ENCODE peak calls at places on chromosomes 4 and X, in eight cellular contexts. One of them, this sample, is unnamed.

GRCh38 chrX:9189286-9189685 is 155.4 kb upstream of the FAM9B start:
- DNase-seq in foreskin fibroblast: no peak
- DNase-seq in body of pancreas: no peak
- DNase-seq in mammary epithelial cell: no peak
- DNase-seq in ovary: no peak
- DNase-seq in astrocyte of the cerebellum: no peak
- DNase-seq in epithelial cell of esophagus: no peak
- DNase-seq in NB4: no peak
- DNase-seq in this sample: no peak

GRCh38 chr4:134727696-134728095 is 526.1 kb upstream of the PABPC4L start:
- DNase-seq in foreskin fibroblast: no peak
- DNase-seq in body of pancreas: no peak
- DNase-seq in mammary epithelial cell: no peak
- DNase-seq in ovary: no peak
- DNase-seq in astrocyte of the cerebellum: no peak
- DNase-seq in epithelial cell of esophagus: no peak
- DNase-seq in NB4: no peak
- DNase-seq in this sample: no peak

GRCh38 chrX:7270018-7270417 is 122.1 kb upstream of the PUDP start:
- DNase-seq in foreskin fibroblast: peak
- DNase-seq in body of pancreas: no peak
- DNase-seq in mammary epithelial cell: no peak
- DNase-seq in ovary: no peak
- DNase-seq in astrocyte of the cerebellum: no peak
- DNase-seq in epithelial cell of esophagus: peak
- DNase-seq in NB4: peak
- DNase-seq in this sample: no peak

GRCh38 chr4:152805818-152806217 is 26.1 kb downstream of the ARFIP1 start:
- DNase-seq in foreskin fibroblast: no peak
- DNase-seq in body of pancreas: no peak
- DNase-seq in mammary epithelial cell: no peak
- DNase-seq in ovary: no peak
- DNase-seq in astrocyte of the cerebellum: no peak
- DNase-seq in epithelial cell of esophagus: peak
- DNase-seq in NB4: no peak
- DNase-seq in this sample: no peak

GRCh38 chr4:6047130-6047673 is 29.0 kb upstream of the C4orf50 start:
- DNase-seq in foreskin fibroblast: no peak
- DNase-seq in body of pancreas: no peak
- DNase-seq in mammary epithelial cell: no peak
- DNase-seq in ovary: no peak
- DNase-seq in astrocyte of the cerebellum: no peak
- DNase-seq in epithelial cell of esophagus: no peak
- DNase-seq in NB4: no peak
- DNase-seq in this sample: no peak

GRCh38 chr4:74374128-74374527 is 9.2 kb downstream of the EREG start:
- DNase-seq in foreskin fibroblast: no peak
- DNase-seq in body of pancreas: no peak
- DNase-seq in mammary epithelial cell: no peak
- DNase-seq in ovary: no peak
- DNase-seq in astrocyte of the cerebellum: no peak
- DNase-seq in epithelial cell of esophagus: no peak
- DNase-seq in NB4: no peak
- DNase-seq in this sample: no peak

GRCh38 chr4:74473155-74473811 is 28.3 kb downstream of the AREG start:
- DNase-seq in foreskin fibroblast: peak
- DNase-seq in body of pancreas: peak
- DNase-seq in mammary epithelial cell: peak
- DNase-seq in ovary: no peak
- DNase-seq in astrocyte of the cerebellum: peak
- DNase-seq in epithelial cell of esophagus: peak
- DNase-seq in NB4: no peak
- DNase-seq in this sample: peak

GRCh38 chr4:60729194-60729593 is 470.9 kb upstream of the ADGRL3 start:
- DNase-seq in foreskin fibroblast: no peak
- DNase-seq in body of pancreas: no peak
- DNase-seq in mammary epithelial cell: peak
- DNase-seq in ovary: no peak
- DNase-seq in astrocyte of the cerebellum: no peak
- DNase-seq in epithelial cell of esophagus: peak
- DNase-seq in NB4: no peak
- DNase-seq in this sample: no peak

GRCh38 chrX:140141444-140142029 is 176.2 kb upstream of the CXorf66 start:
- DNase-seq in foreskin fibroblast: no peak
- DNase-seq in body of pancreas: peak
- DNase-seq in mammary epithelial cell: peak
- DNase-seq in ovary: no peak
- DNase-seq in astrocyte of the cerebellum: peak
- DNase-seq in epithelial cell of esophagus: peak
- DNase-seq in NB4: peak
- DNase-seq in this sample: no peak

GRCh38 chr4:16908377-16909021 is 10.1 kb upstream of the LDB2 start:
- DNase-seq in foreskin fibroblast: no peak
- DNase-seq in body of pancreas: no peak
- DNase-seq in mammary epithelial cell: no peak
- DNase-seq in ovary: no peak
- DNase-seq in astrocyte of the cerebellum: no peak
- DNase-seq in epithelial cell of esophagus: no peak
- DNase-seq in NB4: no peak
- DNase-seq in this sample: no peak

GRCh38 chr4:123588631-123589223 is 192.1 kb downstream of the SPRY1 start:
- DNase-seq in foreskin fibroblast: peak
- DNase-seq in body of pancreas: no peak
- DNase-seq in mammary epithelial cell: peak
- DNase-seq in ovary: no peak
- DNase-seq in astrocyte of the cerebellum: peak
- DNase-seq in epithelial cell of esophagus: no peak
- DNase-seq in NB4: peak
- DNase-seq in this sample: no peak

GRCh38 chr4:120672558-120673147 is 249.9 kb downstream of the PRDM5 start:
- DNase-seq in foreskin fibroblast: no peak
- DNase-seq in body of pancreas: no peak
- DNase-seq in mammary epithelial cell: no peak
- DNase-seq in ovary: no peak
- DNase-seq in astrocyte of the cerebellum: no peak
- DNase-seq in epithelial cell of esophagus: no peak
- DNase-seq in NB4: no peak
- DNase-seq in this sample: no peak

GRCh38 chr4:48254381-48255072 is 15.1 kb downstream of the TEC start:
- DNase-seq in foreskin fibroblast: peak
- DNase-seq in body of pancreas: peak
- DNase-seq in mammary epithelial cell: peak
- DNase-seq in ovary: no peak
- DNase-seq in astrocyte of the cerebellum: peak
- DNase-seq in epithelial cell of esophagus: no peak
- DNase-seq in NB4: no peak
- DNase-seq in this sample: peak

GRCh38 chr4:151324124-151324448 is 1.3 kb downstream of the SH3D19 start:
- DNase-seq in foreskin fibroblast: no peak
- DNase-seq in body of pancreas: no peak
- DNase-seq in mammary epithelial cell: no peak
- DNase-seq in ovary: no peak
- DNase-seq in astrocyte of the cerebellum: no peak
- DNase-seq in epithelial cell of esophagus: no peak
- DNase-seq in NB4: no peak
- DNase-seq in this sample: no peak

GRCh38 chrX:36803151-36803550 is 205.0 kb upstream of the FAM47C start:
- DNase-seq in foreskin fibroblast: no peak
- DNase-seq in body of pancreas: no peak
- DNase-seq in mammary epithelial cell: no peak
- DNase-seq in ovary: no peak
- DNase-seq in astrocyte of the cerebellum: no peak
- DNase-seq in epithelial cell of esophagus: no peak
- DNase-seq in NB4: no peak
- DNase-seq in this sample: no peak

DNA sequence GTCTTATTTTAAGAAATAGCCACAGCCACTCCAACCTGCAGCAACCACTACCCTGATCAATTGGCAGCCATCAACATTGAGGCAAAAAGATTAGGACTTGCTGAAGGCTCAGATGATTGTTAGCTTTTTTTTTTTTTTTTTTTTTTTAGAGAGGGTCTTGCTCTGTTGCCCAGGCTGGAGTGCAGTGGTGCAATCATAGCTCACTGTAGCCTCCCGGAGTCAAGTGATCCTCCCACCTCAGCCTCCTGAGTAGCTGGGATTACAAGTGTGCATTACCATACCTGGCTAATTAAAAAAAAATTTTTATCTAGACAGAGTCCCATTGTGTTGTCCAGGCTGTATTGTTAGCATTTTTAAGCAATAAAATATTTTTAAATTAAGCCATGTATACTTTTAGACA is 26.5 kb downstream of the RHOH start:
- DNase-seq in foreskin fibroblast: no peak
- DNase-seq in body of pancreas: no peak
- DNase-seq in mammary epithelial cell: no peak
- DNase-seq in ovary: no peak
- DNase-seq in astrocyte of the cerebellum: no peak
- DNase-seq in epithelial cell of esophagus: no peak
- DNase-seq in NB4: no peak
- DNase-seq in this sample: no peak
- TF ChIP-seq CTCF in foreskin fibroblast: no peak
- TF ChIP-seq CTCF in body of pancreas: no peak
- TF ChIP-seq CTCF in mammary epithelial cell: no peak
- TF ChIP-seq CTCF in ovary: no peak
- TF ChIP-seq CTCF in astrocyte of the cerebellum: no peak
- TF ChIP-seq CTCF in epithelial cell of esophagus: no peak
- TF ChIP-seq CTCF in NB4: no peak
- TF ChIP-seq CTCF in this sample: no peak

DNA sequence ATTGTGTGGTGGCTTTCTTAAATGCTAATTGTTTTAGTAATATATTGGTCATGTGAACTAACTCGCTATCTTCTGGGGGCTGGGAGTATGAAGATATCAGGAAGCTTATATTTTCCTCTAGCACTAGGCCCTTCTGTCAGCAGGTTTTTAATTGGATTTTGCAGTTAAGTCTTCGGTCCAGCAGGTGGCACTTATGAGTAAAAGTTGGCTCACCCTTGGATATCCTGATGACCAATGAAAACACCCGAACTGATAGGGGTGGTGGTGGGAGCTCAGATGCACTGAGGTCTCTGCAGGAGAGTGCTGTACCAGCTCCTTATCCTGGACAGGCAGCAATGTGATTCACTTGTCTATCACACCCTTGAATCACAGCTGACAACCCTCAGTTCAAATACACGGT is 1365.8 kb upstream of the DIAPH2 start:
- DNase-seq in foreskin fibroblast: no peak
- DNase-seq in body of pancreas: no peak
- DNase-seq in mammary epithelial cell: peak
- DNase-seq in ovary: no peak
- DNase-seq in astrocyte of the cerebellum: no peak
- DNase-seq in epithelial cell of esophagus: peak
- DNase-seq in NB4: peak
- DNase-seq in this sample: no peak
- TF ChIP-seq CTCF in foreskin fibroblast: no peak
- TF ChIP-seq CTCF in body of pancreas: no peak
- TF ChIP-seq CTCF in mammary epithelial cell: peak
- TF ChIP-seq CTCF in ovary: no peak
- TF ChIP-seq CTCF in astrocyte of the cerebellum: no peak
- TF ChIP-seq CTCF in epithelial cell of esophagus: peak
- TF ChIP-seq CTCF in NB4: peak
- TF ChIP-seq CTCF in this sample: peak

GRCh38 chr4:70914631-70915030 is 12.5 kb downstream of the MOB1B start:
- DNase-seq in foreskin fibroblast: no peak
- DNase-seq in body of pancreas: no peak
- DNase-seq in mammary epithelial cell: no peak
- DNase-seq in ovary: peak
- DNase-seq in astrocyte of the cerebellum: no peak
- DNase-seq in epithelial cell of esophagus: no peak
- DNase-seq in NB4: no peak
- DNase-seq in this sample: no peak

GRCh38 chr4:70908993-70909556 is 6.9 kb downstream of the MOB1B start:
- DNase-seq in foreskin fibroblast: no peak
- DNase-seq in body of pancreas: no peak
- DNase-seq in mammary epithelial cell: no peak
- DNase-seq in ovary: no peak
- DNase-seq in astrocyte of the cerebellum: no peak
- DNase-seq in epithelial cell of esophagus: no peak
- DNase-seq in NB4: no peak
- DNase-seq in this sample: no peak

GRCh38 chr4:70915874-70916559 is 13.8 kb downstream of the MOB1B start:
- DNase-seq in foreskin fibroblast: no peak
- DNase-seq in body of pancreas: no peak
- DNase-seq in mammary epithelial cell: no peak
- DNase-seq in ovary: no peak
- DNase-seq in astrocyte of the cerebellum: no peak
- DNase-seq in epithelial cell of esophagus: no peak
- DNase-seq in NB4: no peak
- DNase-seq in this sample: no peak

GRCh38 chr4:70915048-70915815 is 13.1 kb downstream of the MOB1B start:
- DNase-seq in foreskin fibroblast: no peak
- DNase-seq in body of pancreas: no peak
- DNase-seq in mammary epithelial cell: no peak
- DNase-seq in ovary: no peak
- DNase-seq in astrocyte of the cerebellum: no peak
- DNase-seq in epithelial cell of esophagus: peak
- DNase-seq in NB4: no peak
- DNase-seq in this sample: no peak

GRCh38 chr4:70913947-70914445 is 11.8 kb downstream of the MOB1B start:
- DNase-seq in foreskin fibroblast: no peak
- DNase-seq in body of pancreas: no peak
- DNase-seq in mammary epithelial cell: no peak
- DNase-seq in ovary: no peak
- DNase-seq in astrocyte of the cerebellum: no peak
- DNase-seq in epithelial cell of esophagus: peak
- DNase-seq in NB4: no peak
- DNase-seq in this sample: no peak
- TF ChIP-seq CTCF in foreskin fibroblast: no peak
- TF ChIP-seq CTCF in body of pancreas: no peak
- TF ChIP-seq CTCF in mammary epithelial cell: no peak
- TF ChIP-seq CTCF in ovary: no peak
- TF ChIP-seq CTCF in astrocyte of the cerebellum: no peak
- TF ChIP-seq CTCF in epithelial cell of esophagus: no peak
- TF ChIP-seq CTCF in NB4: no peak
- TF ChIP-seq CTCF in this sample: no peak

GRCh38 chr4:76214269-76214628 is 625 bp upstream of the SCARB2 start:
- DNase-seq in foreskin fibroblast: no peak
- DNase-seq in body of pancreas: no peak
- DNase-seq in mammary epithelial cell: no peak
- DNase-seq in ovary: no peak
- DNase-seq in astrocyte of the cerebellum: no peak
- DNase-seq in epithelial cell of esophagus: no peak
- DNase-seq in NB4: no peak
- DNase-seq in this sample: no peak

GRCh38 chr4:76212301-76212700 is 1.3 kb downstream of the SCARB2 start:
- DNase-seq in foreskin fibroblast: no peak
- DNase-seq in body of pancreas: no peak
- DNase-seq in mammary epithelial cell: no peak
- DNase-seq in ovary: no peak
- DNase-seq in astrocyte of the cerebellum: no peak
- DNase-seq in epithelial cell of esophagus: no peak
- DNase-seq in NB4: no peak
- DNase-seq in this sample: no peak

GRCh38 chr4:76212851-76213414 is 691 bp downstream of the SCARB2 start:
- DNase-seq in foreskin fibroblast: no peak
- DNase-seq in body of pancreas: no peak
- DNase-seq in mammary epithelial cell: peak
- DNase-seq in ovary: no peak
- DNase-seq in astrocyte of the cerebellum: no peak
- DNase-seq in epithelial cell of esophagus: peak
- DNase-seq in NB4: no peak
- DNase-seq in this sample: no peak

GRCh38 chr4:76215120-76215519 is 1.5 kb upstream of the SCARB2 start:
- DNase-seq in foreskin fibroblast: no peak
- DNase-seq in body of pancreas: no peak
- DNase-seq in mammary epithelial cell: no peak
- DNase-seq in ovary: no peak
- DNase-seq in astrocyte of the cerebellum: no peak
- DNase-seq in epithelial cell of esophagus: peak
- DNase-seq in NB4: no peak
- DNase-seq in this sample: no peak

GRCh38 chr4:76213415-76214268 is at the start of gene SCARB2:
- DNase-seq in foreskin fibroblast: peak
- DNase-seq in body of pancreas: peak
- DNase-seq in mammary epithelial cell: peak
- DNase-seq in ovary: peak
- DNase-seq in astrocyte of the cerebellum: peak
- DNase-seq in epithelial cell of esophagus: peak
- DNase-seq in NB4: peak
- DNase-seq in this sample: peak
- TF ChIP-seq CTCF in foreskin fibroblast: no peak
- TF ChIP-seq CTCF in body of pancreas: no peak
- TF ChIP-seq CTCF in mammary epithelial cell: no peak
- TF ChIP-seq CTCF in ovary: peak
- TF ChIP-seq CTCF in astrocyte of the cerebellum: no peak
- TF ChIP-seq CTCF in epithelial cell of esophagus: no peak
- TF ChIP-seq CTCF in NB4: no peak
- TF ChIP-seq CTCF in this sample: no peak